ENCODE peak calls at places on chromosome 4, in nine cellular contexts. O is NCI-H345; B is amniotic stem cell; E is body of pancreas; Z is CD8-positive, alpha-beta memory T cell; X is AG08395; I is choroid plexus epithelial cell; M is activated CD8-positive, alpha-beta T cell treated with anti-CD3 and anti-CD28 coated beads for 36 hours; C is sciatic nerve. G is an unnamed sample.
A peak's percentile ranks its signal among the peaks of the same experiment; 100 is the strongest.

GRCh38 chr4:184232212-184232611 is 14.5 kb upstream of the ENPP6 start:
- DNase-seq in O (no peak), B (no peak), E (no peak), Z (no peak), X (no peak), I (no peak), M (no peak), C (no peak), G (no peak)

GRCh38 chr4:1017211-1017610 is 5.8 kb downstream of the FGFRL1 start:
- DNase-seq in O (no peak), B (no peak), E (no peak), Z (no peak), X (no peak), I (no peak), M (no peak), C (no peak), G (no peak)

GRCh38 chr4:103400405-103400804 is 202.3 kb upstream of the CENPE start:
- DNase-seq in O (no peak), B (no peak), E (no peak), Z (no peak), X (no peak), I (peak; percentile 14), M (no peak), C (no peak), G (no peak)

GRCh38 chr4:127880764-127881564 is at the start of gene PLK4:
- DNase-seq in O (peak; percentile 94), B (peak; percentile 88), E (peak; percentile 97), Z (peak; percentile 94), X (peak; percentile 99), I (peak; percentile 96), M (peak; percentile 97), C (peak; percentile 96), G (peak; percentile 97)

GRCh38 chr4:3041192-3042142 is 32.9 kb downstream of the HTT-AS start:
- DNase-seq in O (no peak), B (no peak), E (peak; percentile 46), Z (peak; percentile 53), X (peak; percentile 74), I (peak; percentile 11), M (peak; percentile 55), C (peak; percentile 68), G (peak; percentile 44)

GRCh38 chr4:184955116-184955515 is 63.2 kb upstream of the HELT start:
- DNase-seq in O (no peak), B (no peak), E (no peak), Z (no peak), X (no peak), I (no peak), M (no peak), C (no peak), G (no peak)

GRCh38 chr4:142648378-142648777 is 197.7 kb downstream of the INPP4B start:
- DNase-seq in O (no peak), B (no peak), E (no peak), Z (no peak), X (no peak), I (no peak), M (no peak), C (no peak), G (no peak)

GRCh38 chr4:4376074-4376473 is 10.8 kb upstream of the NSG1 start:
- DNase-seq in O (no peak), B (no peak), E (no peak), Z (no peak), X (no peak), I (no peak), M (no peak), C (no peak), G (no peak)

GRCh38 chr4:7124643-7125442 is 57.0 kb upstream of the GRPEL1 start:
- DNase-seq in O (peak; percentile 8), B (peak; percentile 57), E (peak; percentile 64), Z (no peak), X (peak; percentile 92), I (peak; percentile 95), M (no peak), C (peak; percentile 78), G (peak; percentile 4)

GRCh38 chr4:48909697-48910096 is 3.1 kb upstream of the OCIAD2 start:
- DNase-seq in O (no peak), B (peak; percentile 95), E (peak; percentile 14), Z (no peak), X (peak; percentile 95), I (peak; percentile 97), M (peak; percentile 87), C (no peak), G (peak; percentile 93)

GRCh38 chr4:136768925-136769275 is 763.4 kb downstream of the PCDH18 start:
- DNase-seq in O (no peak), B (no peak), E (no peak), Z (no peak), X (no peak), I (peak; percentile 53), M (no peak), C (no peak), G (peak; percentile 4)

GRCh38 chr4:164931551-164932324 is 45.7 kb downstream of the TRIM61 start:
- DNase-seq in O (no peak), B (no peak), E (no peak), Z (no peak), X (peak; percentile 76), I (no peak), M (no peak), C (no peak), G (no peak)

GRCh38 chr4:123104275-123104674 is 181.9 kb upstream of the NUDT6 start:
- DNase-seq in O (no peak), B (no peak), E (no peak), Z (no peak), X (no peak), I (no peak), M (no peak), C (no peak), G (no peak)

GRCh38 chr4:82899339-82899738 is 1.2 kb upstream of the THAP9 start:
- DNase-seq in O (no peak), B (no peak), E (no peak), Z (no peak), X (no peak), I (peak; percentile 36), M (no peak), C (no peak), G (peak; percentile 45)

GRCh38 chr4:112521123-112522116 is 5.4 kb upstream of the NEUROG2 start:
- DNase-seq in O (no peak), B (no peak), E (no peak), Z (no peak), X (no peak), I (no peak), M (peak; percentile 14), C (no peak), G (no peak)

GRCh38 chr4:29081230-29081955 is 1638.8 kb upstream of the PCDH7 start:
- DNase-seq in O (no peak), B (no peak), E (no peak), Z (no peak), X (no peak), I (peak; percentile 17), M (no peak), C (no peak), G (peak; percentile 65)

GRCh38 chr4:577499-578450 is 1.7 kb upstream of the TMEM271 start:
- DNase-seq in O (no peak), B (no peak), E (no peak), Z (no peak), X (peak; percentile 28), I (peak; percentile 17), M (peak; percentile 61), C (no peak), G (no peak)

GRCh38 chr4:80124246-80125211 is 51.5 kb upstream of the ANTXR2 start:
- DNase-seq in O (no peak), B (no peak), E (no peak), Z (no peak), X (no peak), I (no peak), M (no peak), C (no peak), G (no peak)

GRCh38 chr4:1329408-1330371 is 17.3 kb upstream of the UVSSA start:
- DNase-seq in O (no peak), B (no peak), E (no peak), Z (peak; percentile 46), X (no peak), I (peak; percentile 13), M (peak; percentile 43), C (no peak), G (no peak)

GRCh38 chr4:149047368-149047767 is 605.2 kb upstream of the NR3C2 start:
- DNase-seq in O (no peak), B (no peak), E (no peak), Z (no peak), X (peak; percentile 24), I (no peak), M (no peak), C (no peak), G (no peak)

GRCh38 chr4:158282252-158282651 is 72.0 kb downstream of the TMEM144 start:
- DNase-seq in O (no peak), B (no peak), E (no peak), Z (no peak), X (peak; percentile 9), I (peak; percentile 17), M (no peak), C (no peak), G (no peak)